ENCODE peak calls at places on chromosomes 16 and 17, in seven cellular contexts. One of them, this sample, is unnamed.

GRCh38 chr16:64364894-64365293 is 757.0 kb downstream of the CDH11 start:
- DNase-seq in HCT116: no peak
- DNase-seq in HepG2: no peak
- DNase-seq in GM12878: no peak
- DNase-seq in SK-N-SH: no peak
- DNase-seq in H1: no peak
- DNase-seq in K562: no peak
- DNase-seq in this sample: no peak

GRCh38 chr17:15342460-15342859 is 1.1 kb upstream of the TEKT3 start:
- DNase-seq in HCT116: no peak
- DNase-seq in HepG2: no peak
- DNase-seq in GM12878: no peak
- DNase-seq in SK-N-SH: no peak
- DNase-seq in H1: no peak
- DNase-seq in K562: no peak
- DNase-seq in this sample: no peak

GRCh38 chr17:68780561-68780960 is 174.6 kb downstream of the ABCA8 start:
- DNase-seq in HCT116: no peak
- DNase-seq in HepG2: no peak
- DNase-seq in GM12878: no peak
- DNase-seq in SK-N-SH: no peak
- DNase-seq in H1: no peak
- DNase-seq in K562: no peak
- DNase-seq in this sample: no peak

GRCh38 chr17:2122641-2123302 is 67.9 kb downstream of the HIC1 start:
- DNase-seq in HCT116: no peak
- DNase-seq in HepG2: no peak
- DNase-seq in GM12878: no peak
- DNase-seq in SK-N-SH: peak
- DNase-seq in H1: no peak
- DNase-seq in K562: no peak
- DNase-seq in this sample: no peak

GRCh38 chr16:56914896-56915295 is 17.0 kb upstream of the HERPUD1 start:
- DNase-seq in HCT116: no peak
- DNase-seq in HepG2: no peak
- DNase-seq in GM12878: no peak
- DNase-seq in SK-N-SH: no peak
- DNase-seq in H1: no peak
- DNase-seq in K562: no peak
- DNase-seq in this sample: no peak

GRCh38 chr17:40317880-40318834 is 9.2 kb downstream of the RARA start:
- DNase-seq in HCT116: peak
- DNase-seq in HepG2: peak
- DNase-seq in GM12878: peak
- DNase-seq in SK-N-SH: peak
- DNase-seq in H1: peak
- DNase-seq in K562: peak
- DNase-seq in this sample: peak

GRCh38 chr17:2264023-2264860 is 39.3 kb downstream of the SMG6 start:
- DNase-seq in HCT116: no peak
- DNase-seq in HepG2: no peak
- DNase-seq in GM12878: no peak
- DNase-seq in SK-N-SH: no peak
- DNase-seq in H1: no peak
- DNase-seq in K562: no peak
- DNase-seq in this sample: no peak

GRCh38 chr17:74729368-74729767 is 7.7 kb upstream of the RAB37 start:
- DNase-seq in HCT116: no peak
- DNase-seq in HepG2: no peak
- DNase-seq in GM12878: no peak
- DNase-seq in SK-N-SH: no peak
- DNase-seq in H1: no peak
- DNase-seq in K562: no peak
- DNase-seq in this sample: no peak

GRCh38 chr17:68143425-68143824 is 104.4 kb upstream of the AMZ2 start:
- DNase-seq in HCT116: no peak
- DNase-seq in HepG2: no peak
- DNase-seq in GM12878: no peak
- DNase-seq in SK-N-SH: peak
- DNase-seq in H1: peak
- DNase-seq in K562: no peak
- DNase-seq in this sample: no peak

GRCh38 chr16:67164599-67165061 is at the start of gene HSF4:
- DNase-seq in HCT116: no peak
- DNase-seq in HepG2: peak
- DNase-seq in GM12878: no peak
- DNase-seq in SK-N-SH: peak
- DNase-seq in H1: peak
- DNase-seq in K562: peak
- DNase-seq in this sample: no peak

GRCh38 chr16:51710930-51711563 is 560.0 kb upstream of the SALL1 start:
- DNase-seq in HCT116: no peak
- DNase-seq in HepG2: no peak
- DNase-seq in GM12878: no peak
- DNase-seq in SK-N-SH: no peak
- DNase-seq in H1: no peak
- DNase-seq in K562: no peak
- DNase-seq in this sample: no peak

GRCh38 chr16:83849434-83849833 is 41.7 kb downstream of the HSBP1 start:
- DNase-seq in HCT116: no peak
- DNase-seq in HepG2: no peak
- DNase-seq in GM12878: no peak
- DNase-seq in SK-N-SH: no peak
- DNase-seq in H1: no peak
- DNase-seq in K562: no peak
- DNase-seq in this sample: no peak

GRCh38 chr16:53458623-53459022 is 24.4 kb downstream of the RBL2 start:
- DNase-seq in HCT116: no peak
- DNase-seq in HepG2: no peak
- DNase-seq in GM12878: no peak
- DNase-seq in SK-N-SH: no peak
- DNase-seq in H1: no peak
- DNase-seq in K562: no peak
- DNase-seq in this sample: no peak

GRCh38 chr16:53457670-53458069 is 23.4 kb downstream of the RBL2 start:
- DNase-seq in HCT116: no peak
- DNase-seq in HepG2: no peak
- DNase-seq in GM12878: peak
- DNase-seq in SK-N-SH: no peak
- DNase-seq in H1: no peak
- DNase-seq in K562: no peak
- DNase-seq in this sample: no peak

DNA sequence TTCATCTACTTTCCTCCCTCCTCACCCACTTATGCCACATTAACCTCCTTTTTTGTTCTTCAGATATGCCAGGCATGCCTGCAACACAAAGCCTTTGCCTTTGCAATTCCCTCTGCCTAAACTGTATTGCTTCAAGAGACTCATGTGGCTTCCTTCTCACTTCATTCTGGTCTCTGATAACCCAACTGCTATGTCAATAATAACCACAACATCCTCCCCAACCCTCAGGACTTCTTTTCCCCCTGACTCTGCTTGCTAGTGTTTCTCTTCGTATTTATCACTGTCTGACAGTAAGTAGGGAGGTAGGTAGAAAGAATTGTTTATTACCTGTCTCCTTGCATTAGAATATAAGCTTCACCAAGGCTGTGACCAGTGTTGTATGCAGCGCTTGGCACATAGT is 22.4 kb downstream of the RBL2 start:
- DNase-seq in HCT116: no peak
- DNase-seq in HepG2: no peak
- DNase-seq in GM12878: no peak
- DNase-seq in SK-N-SH: no peak
- DNase-seq in H1: no peak
- DNase-seq in K562: no peak
- DNase-seq in this sample: no peak
- TF ChIP-seq JUND in HCT116: no peak
- TF ChIP-seq JUND in HepG2: no peak
- TF ChIP-seq JUND in GM12878: no peak
- TF ChIP-seq JUND in SK-N-SH: no peak
- TF ChIP-seq JUND in H1: no peak
- TF ChIP-seq JUND in K562: no peak
- TF ChIP-seq JUND in this sample: no peak

GRCh38 chr17:29905879-29906167 is 24.2 kb downstream of the SSH2 start:
- DNase-seq in HCT116: no peak
- DNase-seq in HepG2: no peak
- DNase-seq in GM12878: no peak
- DNase-seq in SK-N-SH: no peak
- DNase-seq in H1: no peak
- DNase-seq in K562: no peak
- DNase-seq in this sample: no peak

GRCh38 chr17:29906969-29907368 is 23.1 kb downstream of the SSH2 start:
- DNase-seq in HCT116: no peak
- DNase-seq in HepG2: no peak
- DNase-seq in GM12878: no peak
- DNase-seq in SK-N-SH: no peak
- DNase-seq in H1: no peak
- DNase-seq in K562: no peak
- DNase-seq in this sample: no peak

GRCh38 chr17:29909604-29910003 is 20.4 kb downstream of the SSH2 start:
- DNase-seq in HCT116: no peak
- DNase-seq in HepG2: no peak
- DNase-seq in GM12878: no peak
- DNase-seq in SK-N-SH: no peak
- DNase-seq in H1: no peak
- DNase-seq in K562: no peak
- DNase-seq in this sample: no peak

DNA sequence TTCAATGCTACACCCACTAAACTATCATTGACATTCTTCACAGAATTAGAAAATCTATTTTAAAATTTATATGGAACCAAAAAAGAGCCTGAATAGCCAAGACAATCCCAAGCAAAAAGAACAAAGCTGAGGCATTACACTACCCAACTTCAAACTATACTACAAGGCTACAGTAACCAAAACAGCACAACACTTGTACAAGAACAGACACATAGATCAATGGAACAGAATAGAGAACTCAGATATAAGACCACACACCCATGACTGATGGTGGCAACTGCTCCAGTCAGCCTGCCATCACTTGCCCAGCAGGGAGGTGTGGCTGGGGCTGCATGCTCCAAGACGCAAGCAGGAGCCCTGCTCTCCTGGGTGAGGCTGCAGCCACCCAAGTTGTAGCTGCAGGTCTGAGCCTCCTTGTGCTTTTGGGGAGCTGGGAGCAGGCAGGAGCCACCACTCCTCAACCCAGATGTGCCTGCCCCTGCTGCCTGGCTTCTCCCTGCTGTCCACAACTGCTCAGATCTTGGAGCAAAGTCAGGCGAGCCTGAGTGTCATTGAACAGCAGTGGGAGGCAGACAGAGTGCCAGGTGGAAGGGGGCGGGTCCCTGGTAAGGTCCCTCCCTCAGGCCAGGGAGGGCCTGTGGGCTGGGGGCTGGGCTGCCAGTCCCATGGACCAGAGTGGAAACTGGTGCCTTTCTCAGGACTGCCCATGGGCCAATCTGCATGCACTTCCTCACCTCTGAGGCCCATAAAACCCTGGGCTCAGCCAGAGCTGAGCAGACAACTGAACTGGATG is 24.7 kb downstream of the SSH2 start:
- DNase-seq in HCT116: no peak
- DNase-seq in HepG2: no peak
- DNase-seq in GM12878: no peak
- DNase-seq in SK-N-SH: no peak
- DNase-seq in H1: no peak
- DNase-seq in K562: no peak
- DNase-seq in this sample: no peak
- TF ChIP-seq JUND in HCT116: no peak
- TF ChIP-seq JUND in HepG2: no peak
- TF ChIP-seq JUND in GM12878: no peak
- TF ChIP-seq JUND in SK-N-SH: no peak
- TF ChIP-seq JUND in H1: no peak
- TF ChIP-seq JUND in K562: no peak
- TF ChIP-seq JUND in this sample: no peak

GRCh38 chr16:14509675-14510132 is 120.4 kb downstream of the PARN start:
- DNase-seq in HCT116: no peak
- DNase-seq in HepG2: no peak
- DNase-seq in GM12878: no peak
- DNase-seq in SK-N-SH: no peak
- DNase-seq in H1: no peak
- DNase-seq in K562: no peak
- DNase-seq in this sample: no peak

GRCh38 chr16:14510939-14511797 is 118.9 kb downstream of the PARN start:
- DNase-seq in HCT116: no peak
- DNase-seq in HepG2: peak
- DNase-seq in GM12878: no peak
- DNase-seq in SK-N-SH: no peak
- DNase-seq in H1: no peak
- DNase-seq in K562: no peak
- DNase-seq in this sample: no peak

GRCh38 chr16:14509055-14509454 is 121.0 kb downstream of the PARN start:
- DNase-seq in HCT116: no peak
- DNase-seq in HepG2: peak
- DNase-seq in GM12878: no peak
- DNase-seq in SK-N-SH: no peak
- DNase-seq in H1: no peak
- DNase-seq in K562: no peak
- DNase-seq in this sample: no peak

GRCh38 chr16:14511798-14512131 is 118.3 kb downstream of the PARN start:
- DNase-seq in HCT116: no peak
- DNase-seq in HepG2: no peak
- DNase-seq in GM12878: no peak
- DNase-seq in SK-N-SH: no peak
- DNase-seq in H1: no peak
- DNase-seq in K562: no peak
- DNase-seq in this sample: no peak

DNA sequence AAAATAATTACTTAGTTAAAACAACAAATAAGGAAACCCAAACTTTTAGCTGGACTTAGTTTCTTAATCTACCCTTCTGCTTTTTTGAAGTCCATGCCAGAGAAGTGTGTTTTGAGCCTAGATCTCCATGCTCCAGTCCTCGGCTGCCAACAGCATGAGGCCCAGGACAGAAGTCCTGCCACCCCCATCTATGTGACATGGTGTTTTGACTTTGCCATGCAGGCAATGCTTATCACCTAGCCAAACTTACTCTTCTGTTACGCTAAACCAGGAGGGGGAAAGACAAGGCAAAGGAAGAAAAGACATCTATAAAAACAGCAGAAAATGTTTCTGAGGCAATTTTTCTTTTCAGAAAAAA is 119.5 kb downstream of the PARN start:
- DNase-seq in HCT116: no peak
- DNase-seq in HepG2: no peak
- DNase-seq in GM12878: no peak
- DNase-seq in SK-N-SH: no peak
- DNase-seq in H1: no peak
- DNase-seq in K562: no peak
- DNase-seq in this sample: no peak
- TF ChIP-seq JUND in HCT116: no peak
- TF ChIP-seq JUND in HepG2: no peak
- TF ChIP-seq JUND in GM12878: no peak
- TF ChIP-seq JUND in SK-N-SH: no peak
- TF ChIP-seq JUND in H1: no peak
- TF ChIP-seq JUND in K562: no peak
- TF ChIP-seq JUND in this sample: no peak

DNA sequence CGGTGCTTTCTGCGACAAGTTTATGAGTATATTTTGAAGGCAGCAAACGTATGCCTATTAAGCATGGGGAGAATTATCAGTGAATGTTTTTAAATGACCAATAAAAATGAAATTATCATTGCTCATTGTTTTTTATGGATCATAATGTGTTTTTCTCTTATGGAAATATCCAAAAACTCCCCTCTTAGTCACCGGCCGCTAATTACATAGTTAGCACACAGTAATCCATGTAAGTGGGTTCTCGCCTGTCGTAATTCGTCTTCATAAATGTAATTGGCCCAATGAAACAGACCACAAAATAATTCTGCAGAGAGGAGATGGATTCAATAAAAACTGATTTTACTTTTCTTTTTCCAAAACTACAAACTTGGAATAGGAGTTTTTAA is 69.3 kb downstream of the WSCD1 start:
- DNase-seq in HCT116: no peak
- DNase-seq in HepG2: no peak
- DNase-seq in GM12878: no peak
- DNase-seq in SK-N-SH: no peak
- DNase-seq in H1: no peak
- DNase-seq in K562: no peak
- DNase-seq in this sample: no peak
- TF ChIP-seq JUND in HCT116: no peak
- TF ChIP-seq JUND in HepG2: no peak
- TF ChIP-seq JUND in GM12878: no peak
- TF ChIP-seq JUND in SK-N-SH: no peak
- TF ChIP-seq JUND in H1: no peak
- TF ChIP-seq JUND in K562: no peak
- TF ChIP-seq JUND in this sample: no peak

This sample was measured in T47D.